ENCODE peak calls at places on chromosomes 2 and 18, in nine cellular contexts. T, I, M, V, R, S, D, H and W are unnamed samples.

GRCh38 chr2:148027822-148028221 is 6.9 kb downstream of the MBD5 start:
- DNase-seq in H (no peak), I (peak; percentile 8), R (no peak), T (no peak), M (no peak), S (no peak), D (no peak), V (no peak), W (no peak)

GRCh38 chr2:240164586-240164985 is 24.1 kb upstream of the OTOS start:
- DNase-seq in M (no peak), V (no peak), R (no peak), S (no peak), H (no peak), I (no peak), D (no peak), T (no peak), W (no peak)

GRCh38 chr2:136253288-136254004 is 135.5 kb upstream of the CXCR4 start:
- DNase-seq in V (no peak), T (peak; percentile 75), D (no peak), H (no peak), I (no peak), M (no peak), R (no peak), S (no peak), W (no peak)

GRCh38 chr2:165827219-165827920 is 33.3 kb upstream of the GALNT3 start:
- DNase-seq in D (no peak), S (no peak), R (no peak), H (no peak), I (no peak), V (no peak), M (no peak), T (no peak), W (no peak)

GRCh38 chr18:21134895-21135294 is 23.3 kb upstream of the ROCK1 start:
- DNase-seq in M (no peak), D (peak; percentile 53), T (peak; percentile 36), V (no peak), R (peak; percentile 55), S (peak; percentile 3), I (no peak), H (no peak), W (peak; percentile 28)

GRCh38 chr2:19893520-19894134 is 8.2 kb downstream of the TTC32 start:
- DNase-seq in D (peak; percentile 70), R (no peak), I (no peak), H (no peak), M (no peak), V (no peak), S (no peak), T (no peak), W (no peak)

GRCh38 chr2:100289020-100289419 is 33.3 kb downstream of the LONRF2 start:
- DNase-seq in D (no peak), T (no peak), S (no peak), V (no peak), H (no peak), M (no peak), R (no peak), I (no peak), W (no peak)

GRCh38 chr2:99336780-99337163 is 417 bp upstream of the EIF5B start:
- DNase-seq in V (no peak), H (no peak), M (no peak), D (no peak), T (no peak), I (no peak), R (no peak), S (no peak), W (no peak)

GRCh38 chr2:86134709-86135108 is 28.7 kb downstream of the PTCD3 start:
- DNase-seq in H (no peak), S (no peak), D (no peak), R (no peak), I (no peak), T (no peak), V (no peak), M (no peak), W (no peak)

GRCh38 chr2:97963880-97964279 is 31.9 kb downstream of the TMEM131 start:
- DNase-seq in H (no peak), I (peak; percentile 19), R (no peak), M (no peak), V (no peak), D (no peak), S (no peak), T (no peak), W (no peak)

GRCh38 chr2:70089220-70089945 is 2.1 kb downstream of the PCBP1 start:
- DNase-seq in I (no peak), S (no peak), T (peak; percentile 87), R (peak; percentile 39), M (peak; percentile 26), D (no peak), H (no peak), V (no peak), W (no peak)

GRCh38 chr18:37414816-37415215 is 150.8 kb downstream of the CELF4 start:
- DNase-seq in I (no peak), D (no peak), H (no peak), S (no peak), M (no peak), V (no peak), T (no peak), R (no peak), W (no peak)

GRCh38 chr18:64091526-64091925 is 57.4 kb downstream of the LINC00305 start:
- DNase-seq in R (no peak), D (no peak), M (no peak), T (no peak), V (no peak), I (no peak), S (no peak), H (no peak), W (no peak)

GRCh38 chr2:177808984-177809809 is 263.4 kb downstream of the PDE11A start:
- DNase-seq in R (no peak), T (no peak), M (no peak), D (peak; percentile 75), S (no peak), H (no peak), I (peak; percentile 45), V (no peak), W (no peak)

GRCh38 chr2:232950776-232951175 is 62.3 kb downstream of the NGEF start:
- DNase-seq in T (no peak), S (no peak), M (no peak), D (no peak), R (no peak), H (no peak), I (no peak), V (no peak), W (no peak)

GRCh38 chr2:218471982-218472381 is 53.1 kb downstream of the VIL1 start:
- DNase-seq in T (no peak), M (no peak), S (no peak), I (no peak), H (no peak), V (no peak), R (no peak), D (no peak), W (no peak)

GRCh38 chr2:7269993-7270392 is 352.8 kb downstream of the RNF144A start:
- DNase-seq in V (no peak), H (no peak), T (no peak), D (no peak), I (no peak), M (no peak), S (no peak), R (no peak), W (no peak)

GRCh38 chr2:207014424-207014823 is 75.1 kb downstream of the CPO start:
- DNase-seq in H (no peak), T (no peak), V (no peak), R (no peak), S (no peak), I (no peak), M (no peak), D (no peak), W (no peak)

GRCh38 chr2:43464546-43464945 is 131.3 kb downstream of the THADA start:
- DNase-seq in I (no peak), S (no peak), T (no peak), V (no peak), R (peak; percentile 89), D (peak; percentile 83), M (no peak), H (no peak), W (no peak)

GRCh38 chr2:44964704-44965343 is 23.3 kb downstream of the SIX3 start:
- DNase-seq in T (peak; percentile 49), D (no peak), M (peak; percentile 55), H (no peak), R (no peak), I (no peak), S (no peak), V (no peak), W (no peak)
- TF ChIP-seq CTCF in T (peak; percentile 68), D (no peak), M (peak; percentile 73), H (no peak), R (peak; percentile 31), I (no peak), S (no peak), V (peak; percentile 44), W (no peak)

DNA sequence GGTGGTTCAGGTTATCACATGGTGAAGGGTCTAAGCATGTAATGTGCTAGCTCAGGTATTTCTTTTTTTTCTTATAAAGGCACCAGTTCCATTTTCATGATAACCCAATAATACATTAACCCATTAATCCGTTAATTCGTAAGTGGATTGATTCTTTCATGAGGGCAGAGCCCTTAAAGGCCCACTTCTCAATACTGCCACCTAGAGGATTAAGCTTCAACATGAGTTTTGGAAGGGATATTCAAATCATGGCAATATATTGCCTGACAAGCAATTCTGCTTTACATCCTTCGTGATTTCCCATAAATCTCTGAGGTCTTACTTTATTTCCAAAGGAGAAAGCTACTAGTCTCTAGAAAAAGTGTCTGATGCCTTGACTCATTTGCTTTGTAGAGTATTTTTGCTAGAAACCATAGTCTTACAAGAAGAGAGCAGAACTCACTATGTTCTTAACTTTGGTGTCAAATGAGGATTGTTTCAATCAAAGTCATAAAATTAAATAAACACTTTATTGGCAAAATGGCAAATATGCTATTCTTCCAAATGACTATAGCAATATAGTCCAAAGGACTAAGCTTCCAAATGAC is 271.3 kb downstream of the KCNS3 start:
- DNase-seq in T (peak; percentile 64), H (no peak), V (no peak), R (peak; percentile 58), I (no peak), S (no peak), M (no peak), D (peak; percentile 58), W (peak; percentile 43)
- TF ChIP-seq CTCF in T (peak; percentile 90), H (no peak), V (peak; percentile 76), R (peak; percentile 71), I (peak; percentile 88), S (peak; percentile 45), M (peak; percentile 69), D (peak; percentile 91), W (peak; percentile 53)

GRCh38 chr2:180910831-180911665 is 69.4 kb upstream of the UBE2E3 start:
- DNase-seq in H (no peak), D (no peak), S (no peak), I (no peak), V (no peak), M (no peak), T (no peak), R (no peak), W (no peak)
- TF ChIP-seq CTCF in H (no peak), D (no peak), S (no peak), I (no peak), V (no peak), M (no peak), T (no peak), R (peak; percentile 6), W (no peak)

DNA sequence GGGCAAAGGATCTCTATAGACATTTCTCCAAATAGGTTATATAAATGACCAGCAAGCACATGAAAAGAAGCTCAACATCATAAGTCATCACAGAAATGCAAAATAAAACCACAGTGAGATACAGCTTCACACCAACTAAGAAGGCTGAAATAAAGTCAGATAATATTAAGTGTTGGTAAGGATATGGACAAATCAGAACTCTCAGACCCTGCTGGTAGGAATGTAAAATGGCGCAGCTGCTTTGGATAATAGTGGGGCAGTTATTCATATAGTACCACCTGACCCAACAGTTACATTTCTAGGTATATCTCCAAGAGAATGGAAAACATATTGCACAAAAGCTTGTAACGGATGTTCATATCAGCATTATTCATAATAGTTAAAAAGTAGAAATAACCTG is 14.0 kb downstream of the EPB41L5 start:
- DNase-seq in S (no peak), M (no peak), R (no peak), T (no peak), D (no peak), V (no peak), I (no peak), H (no peak), W (no peak)
- TF ChIP-seq CTCF in S (no peak), M (peak; percentile 57), R (peak; percentile 24), T (no peak), D (peak; percentile 12), V (no peak), I (peak; percentile 13), H (no peak), W (no peak)